ENCODE peak calls at places on chromosomes 3 and 15, in six cellular contexts. M, H, K, F, T and L are unnamed samples.

GRCh38 chr3:68142331-68142887 is 488.0 kb upstream of the SUCLG2 start:
- DNase-seq in M (no peak), H (no peak), K (no peak), F (no peak), T (no peak), L (no peak)

GRCh38 chr3:107198522-107199271 is 178.5 kb upstream of the CCDC54 start:
- DNase-seq in M (no peak), T (peak; percentile 70), K (no peak), H (no peak), F (no peak), L (no peak)

GRCh38 chr3:151393146-151393831 is 8.7 kb upstream of the P2RY12 start:
- DNase-seq in K (no peak), T (no peak), H (no peak), F (no peak), M (peak; percentile 66), L (peak; percentile 46)

GRCh38 chr3:53046171-53047170 is 598 bp upstream of the SFMBT1 start:
- DNase-seq in K (no peak), H (peak; percentile 87), T (peak; percentile 73), M (peak; percentile 35), F (peak; percentile 71), L (peak; percentile 64)

GRCh38 chr15:76293361-76293760 is 17.9 kb downstream of the ETFA start:
- DNase-seq in M (no peak), F (no peak), H (no peak), K (no peak), T (no peak), L (no peak)

GRCh38 chr3:132593950-132594328 is 3.1 kb upstream of the ACKR4 start:
- DNase-seq in F (no peak), K (no peak), M (peak; percentile 85), T (no peak), H (no peak), L (peak; percentile 73)

GRCh38 chr15:71341811-71342550 is 226.7 kb downstream of the THSD4 start:
- DNase-seq in K (no peak), M (no peak), F (no peak), T (no peak), H (no peak), L (no peak)

GRCh38 chr15:49015896-49016295 is 30.4 kb downstream of the SECISBP2L start:
- DNase-seq in T (no peak), H (no peak), M (no peak), K (no peak), F (no peak), L (no peak)

GRCh38 chr3:58693929-58694850 is 27.6 kb upstream of the FAM3D start:
- DNase-seq in T (no peak), M (no peak), H (no peak), F (no peak), K (peak; percentile 4), L (no peak)

GRCh38 chr3:188165596-188165995 is 11.6 kb downstream of the LPP start:
- DNase-seq in H (no peak), F (no peak), M (peak; percentile 28), T (no peak), K (no peak), L (no peak)

GRCh38 chr3:161230621-161231195 is 9.6 kb downstream of the NMD3 start:
- DNase-seq in K (no peak), M (no peak), H (no peak), T (no peak), F (no peak), L (no peak)

GRCh38 chr15:99704444-99704838 is 28.8 kb downstream of the LYSMD4 start:
- DNase-seq in M (peak; percentile 82), H (peak; percentile 81), K (no peak), T (no peak), F (peak; percentile 63), L (peak; percentile 70)

GRCh38 chr3:39990532-39990931 is 181.1 kb downstream of the MYRIP start:
- DNase-seq in T (no peak), K (no peak), F (peak; percentile 47), H (peak; percentile 13), M (peak; percentile 25), L (peak; percentile 4)

GRCh38 chr3:82130056-82130455 is 368.6 kb upstream of the GBE1 start:
- DNase-seq in H (peak; percentile 32), F (no peak), M (no peak), T (no peak), K (no peak), L (no peak)

GRCh38 chr3:73552700-73553099 is 72.0 kb downstream of the PDZRN3 start:
- DNase-seq in K (no peak), F (no peak), T (no peak), H (no peak), M (peak; percentile 14), L (no peak)

GRCh38 chr3:10509325-10509724 is 3.9 kb upstream of the ATP2B2 start:
- DNase-seq in K (no peak), F (no peak), H (no peak), M (no peak), T (no peak), L (no peak)

GRCh38 chr3:156615592-156616173 is 58.7 kb upstream of the TIPARP start:
- DNase-seq in H (no peak), T (peak; percentile 29), K (no peak), F (no peak), M (peak; percentile 93), L (peak; percentile 72)

GRCh38 chr3:50270422-50270831 is 1.5 kb downstream of the SEMA3B start:
- DNase-seq in M (peak; percentile 37), H (no peak), T (no peak), F (no peak), K (no peak), L (no peak)

GRCh38 chr3:180804871-180805430 is 107.5 kb upstream of the FXR1 start:
- DNase-seq in F (no peak), T (no peak), H (no peak), M (peak; percentile 45), K (no peak), L (peak; percentile 59)

GRCh38 chr3:64872385-64872784 is 184.6 kb upstream of the ADAMTS9 start:
- DNase-seq in T (no peak), M (no peak), H (no peak), F (no peak), K (no peak), L (no peak)

GRCh38 chr15:72800819-72801481 is 17.4 kb upstream of the ADPGK start:
- DNase-seq in T (no peak), F (no peak), K (no peak), M (no peak), H (no peak), L (no peak)

GRCh38 chr3:7518471-7518870 is 657.6 kb downstream of the GRM7 start:
- DNase-seq in M (no peak), F (no peak), T (no peak), K (no peak), H (no peak), L (no peak)

GRCh38 chr15:64699767-64700388 is 75.5 kb downstream of the RBPMS2 start:
- DNase-seq in M (peak; percentile 24), F (no peak), K (no peak), T (peak; percentile 70), H (no peak), L (no peak)